ENCODE peak calls at places on chromosomes 3 and 15, in four cellular contexts. P, L, V and H are unnamed samples.

GRCh38 chr3:38627956-38628355 is 21.5 kb downstream of the SCN5A start:
- DNase-seq in P (peak), L (no peak), V (no peak), H (no peak)

GRCh38 chr15:41788262-41788661 is 14.0 kb downstream of the MAPKBP1 start:
- DNase-seq in P (no peak), V (no peak), L (no peak), H (no peak)

GRCh38 chr3:126154391-126155279 is 25.8 kb downstream of the ALDH1L1 start:
- DNase-seq in L (no peak), P (peak), V (no peak), H (no peak)

GRCh38 chr3:148896062-148896461 is 31.0 kb downstream of the CPA3 start:
- DNase-seq in L (no peak), P (no peak), V (no peak), H (no peak)

GRCh38 chr3:150073031-150073430 is 102.3 kb upstream of the PFN2 start:
- DNase-seq in P (no peak), V (no peak), L (no peak), H (no peak)

GRCh38 chr15:40471105-40471777 is 457 bp downstream of the CHST14 start:
- DNase-seq in P (peak), V (no peak), L (no peak), H (no peak)

GRCh38 chr15:41939986-41940385 is 32.4 kb downstream of the EHD4 start:
- DNase-seq in P (no peak), V (no peak), L (no peak), H (no peak)

GRCh38 chr15:101652783-101653430 is 726 bp upstream of the TM2D3 start:
- DNase-seq in P (no peak), L (peak), V (no peak), H (no peak)

GRCh38 chr3:196624008-196624790 is 15.3 kb upstream of the NRROS start:
- DNase-seq in P (peak), L (no peak), V (no peak), H (no peak)

GRCh38 chr3:172696357-172696756 is 14.5 kb downstream of the NCEH1 start:
- DNase-seq in L (no peak), V (no peak), P (no peak), H (no peak)

GRCh38 chr3:34157491-34157890 is 359.1 kb downstream of the PDCD6IP start:
- DNase-seq in L (no peak), V (no peak), P (no peak), H (no peak)

GRCh38 chr3:187139126-187139894 is at the start of gene RPL39L:
- DNase-seq in L (peak), P (peak), V (no peak), H (peak)

GRCh38 chr3:171044384-171044783 is 17.9 kb upstream of the SLC2A2 start:
- DNase-seq in P (no peak), L (no peak), V (no peak), H (no peak)

GRCh38 chr3:114668099-114668498 is 374.3 kb downstream of the TIGIT start:
- DNase-seq in P (no peak), V (no peak), L (no peak), H (no peak)

GRCh38 chr3:20185364-20185732 is 658 bp downstream of the SGO1 start:
- DNase-seq in P (no peak), V (peak), L (no peak), H (no peak)

GRCh38 chr15:40104296-40104864 is 4.3 kb downstream of the BMF start:
- DNase-seq in L (peak), P (no peak), V (no peak), H (no peak)

GRCh38 chr3:9947025-9947995 is 4.9 kb downstream of the PRRT3 start:
- DNase-seq in V (peak), L (peak), P (no peak), H (no peak)

GRCh38 chr15:67108122-67108871 is 42.9 kb downstream of the SMAD3 start:
- DNase-seq in L (no peak), P (no peak), V (no peak), H (no peak)

GRCh38 chr3:121075191-121075590 is 167.2 kb downstream of the STXBP5L start:
- DNase-seq in P (no peak), L (no peak), V (no peak), H (no peak)

GRCh38 chr3:109944836-109945235 is 607.5 kb upstream of the DPPA4 start:
- DNase-seq in V (no peak), L (no peak), P (no peak), H (no peak)

GRCh38 chr3:177647876-177648275 is 450.6 kb upstream of the TBL1XR1 start:
- DNase-seq in P (no peak), V (no peak), L (no peak), H (no peak)

GRCh38 chr3:132549890-132550578 is 47.0 kb upstream of the ACKR4 start:
- DNase-seq in V (no peak), P (peak), L (no peak), H (peak)

GRCh38 chr3:73255609-73256029 is 194.2 kb downstream of the EBLN2 start:
- DNase-seq in P (no peak), L (peak), V (peak), H (peak)

GRCh38 chr3:129943020-129943419 is 31.5 kb upstream of the TRH start:
- DNase-seq in L (no peak), V (no peak), P (no peak), H (no peak)

GRCh38 chr3:7385635-7386034 is 524.7 kb downstream of the GRM7 start:
- DNase-seq in P (no peak), L (no peak), V (no peak), H (no peak)

GRCh38 chr3:61730058-61730457 is 168.7 kb downstream of the PTPRG start:
- DNase-seq in P (no peak), L (no peak), V (no peak), H (no peak)

GRCh38 chr3:61847784-61848462 is 286.6 kb downstream of the PTPRG start:
- DNase-seq in P (no peak), L (peak), V (no peak), H (no peak)

GRCh38 chr15:74977599-74977998 is 17.8 kb upstream of the SCAMP5 start:
- DNase-seq in L (no peak), V (no peak), P (no peak), H (no peak)

GRCh38 chr3:6088433-6088832 is 772.5 kb upstream of the GRM7 start:
- DNase-seq in P (no peak), L (no peak), V (no peak), H (no peak)

GRCh38 chr3:189272500-189273119 is 100.8 kb downstream of the TPRG1 start:
- DNase-seq in V (peak), P (no peak), L (no peak), H (no peak)